ENCODE peak calls at places on chromosomes 3 and 15, in ten cellular contexts. O is stimulated activated CD8-positive, alpha-beta memory T cell treated with anti-CD3 and anti-CD28 coated beads, Interleukin-12 subunit alpha, Interleukin-12 subunit beta, amount 100 ng/mL, for 1 hour; Z is GM10248; J is T-cell; L is thoracic aorta; I is GM19239; X is A673; Y is BE2C; W is GM13976; C is endothelial cell of umbilical vein. M is an unnamed sample.

GRCh38 chr15:42084465-42085235 is 9.7 kb downstream of the PLA2G4D start:
- DNase-seq in O (peak), Z (peak), J (no peak), L (no peak), I (peak), X (peak), Y (peak), W (peak), C (peak), M (peak)

GRCh38 chr3:46848271-46849097 is 14.8 kb downstream of the MYL3 start:
- DNase-seq in O (no peak), Z (no peak), J (no peak), L (no peak), I (no peak), X (peak), Y (no peak), W (no peak), C (peak), M (no peak)

GRCh38 chr3:165768680-165769079 is 68.5 kb downstream of the BCHE start:
- DNase-seq in O (no peak), Z (no peak), J (no peak), L (no peak), I (no peak), X (no peak), Y (no peak), W (no peak), C (no peak), M (no peak)

GRCh38 chr3:146024260-146024659 is 136.7 kb downstream of the PLOD2 start:
- DNase-seq in O (no peak), Z (no peak), J (no peak), L (no peak), I (no peak), X (no peak), Y (no peak), W (no peak), C (peak), M (no peak)

GRCh38 chr15:74610302-74610951 is 5.2 kb upstream of the CLK3 start:
- DNase-seq in O (no peak), Z (no peak), J (no peak), L (no peak), I (no peak), X (no peak), Y (peak), W (no peak), C (no peak), M (no peak)

GRCh38 chr3:66497982-66498671 is 2.7 kb downstream of the LRIG1 start:
- DNase-seq in O (no peak), Z (no peak), J (no peak), L (no peak), I (no peak), X (no peak), Y (no peak), W (no peak), C (peak), M (no peak)

GRCh38 chr3:196149375-196149774 is 61.8 kb downstream of the ZDHHC19 start:
- DNase-seq in O (no peak), Z (no peak), J (no peak), L (no peak), I (no peak), X (no peak), Y (no peak), W (no peak), C (no peak), M (no peak)

GRCh38 chr15:39788108-39788507 is 5.5 kb upstream of the FSIP1 start:
- DNase-seq in O (no peak), Z (no peak), J (no peak), L (no peak), I (no peak), X (no peak), Y (no peak), W (peak), C (peak), M (no peak)

GRCh38 chr3:106025151-106025722 is 156.4 kb upstream of the CBLB start:
- DNase-seq in O (no peak), Z (no peak), J (no peak), L (no peak), I (no peak), X (no peak), Y (no peak), W (no peak), C (no peak), M (no peak)

GRCh38 chr15:38127306-38127731 is 125.3 kb upstream of the SPRED1 start:
- DNase-seq in O (no peak), Z (no peak), J (no peak), L (no peak), I (no peak), X (no peak), Y (no peak), W (no peak), C (peak), M (no peak)

GRCh38 chr3:111260878-111261277 is 189.3 kb downstream of the NECTIN3 start:
- DNase-seq in O (no peak), Z (no peak), J (no peak), L (no peak), I (no peak), X (no peak), Y (no peak), W (no peak), C (no peak), M (no peak)

GRCh38 chr3:30643763-30644462 is 37.5 kb downstream of the TGFBR2 start:
- DNase-seq in O (peak), Z (no peak), J (peak), L (no peak), I (no peak), X (no peak), Y (no peak), W (no peak), C (no peak), M (no peak)

GRCh38 chr3:141089339-141090152 is 38.4 kb downstream of the SPSB4 start:
- DNase-seq in O (no peak), Z (no peak), J (no peak), L (no peak), I (no peak), X (no peak), Y (no peak), W (no peak), C (no peak), M (no peak)

GRCh38 chr3:147299656-147300055 is 106.7 kb downstream of the ZIC4 start:
- DNase-seq in O (no peak), Z (no peak), J (no peak), L (no peak), I (no peak), X (no peak), Y (no peak), W (no peak), C (peak), M (no peak)

GRCh38 chr3:156252656-156253055 is 132.3 kb downstream of the KCNAB1 start:
- DNase-seq in O (no peak), Z (no peak), J (no peak), L (no peak), I (no peak), X (no peak), Y (no peak), W (no peak), C (peak), M (peak)

GRCh38 chr15:67803996-67804843 is 21.1 kb upstream of the SKOR1 start:
- DNase-seq in O (no peak), Z (no peak), J (no peak), L (no peak), I (no peak), X (no peak), Y (peak), W (no peak), C (no peak), M (no peak)

GRCh38 chr3:42544492-42545283 is 37.1 kb downstream of the SEC22C start:
- DNase-seq in O (no peak), Z (no peak), J (no peak), L (peak), I (no peak), X (no peak), Y (no peak), W (no peak), C (peak), M (peak)

GRCh38 chr15:79769081-79769481 is 127.7 kb downstream of the MTHFS start:
- DNase-seq in O (no peak), Z (no peak), J (no peak), L (no peak), I (no peak), X (peak), Y (peak), W (no peak), C (no peak), M (peak)

GRCh38 chr15:51075364-51075763 is 19.3 kb downstream of the TNFAIP8L3 start:
- DNase-seq in O (no peak), Z (no peak), J (no peak), L (peak), I (no peak), X (no peak), Y (no peak), W (no peak), C (no peak), M (no peak)

GRCh38 chr15:80494311-80494710 is 90.1 kb downstream of the ARNT2 start:
- DNase-seq in O (no peak), Z (no peak), J (no peak), L (no peak), I (no peak), X (peak), Y (no peak), W (no peak), C (no peak), M (no peak)

GRCh38 chr15:65906396-65906795 is 37.1 kb downstream of the RAB11A start:
- DNase-seq in O (no peak), Z (no peak), J (no peak), L (no peak), I (no peak), X (no peak), Y (no peak), W (no peak), C (no peak), M (no peak)